ENCODE peak calls at places on chromosomes 6 and 20, in ten cellular contexts. X, E, C, L, N, T, M, H, U and W are unnamed samples.

GRCh38 chr6:100100776-100101175 is 106.8 kb upstream of the MCHR2 start:
- DNase-seq in M (no peak), E (no peak), C (no peak), H (no peak), N (no peak), U (no peak), X (no peak), L (no peak), T (no peak), W (no peak)

GRCh38 chr6:139708342-139709199 is 334.1 kb upstream of the CITED2 start:
- DNase-seq in U (no peak), C (no peak), N (no peak), L (no peak), E (no peak), M (no peak), X (peak; percentile 44), H (no peak), T (no peak), W (no peak)

GRCh38 chr6:47135772-47136171 is 93.6 kb upstream of the ADGRF1 start:
- DNase-seq in E (no peak), N (no peak), C (no peak), T (no peak), M (no peak), X (peak; percentile 91), U (no peak), L (no peak), H (no peak), W (no peak)

GRCh38 chr6:73704260-73704659 is 8.3 kb downstream of the CD109 start:
- DNase-seq in U (no peak), M (no peak), X (peak; percentile 83), N (no peak), E (no peak), T (peak; percentile 80), L (no peak), H (peak; percentile 23), C (no peak), W (no peak)

GRCh38 chr20:31826074-31826473 is 6.9 kb downstream of the MYLK2 start:
- DNase-seq in C (no peak), T (no peak), X (no peak), U (no peak), L (no peak), N (no peak), E (no peak), M (no peak), H (no peak), W (no peak)

GRCh38 chr6:36735110-36735971 is 37.7 kb downstream of the RAB44 start:
- DNase-seq in E (no peak), H (peak; percentile 86), U (peak; percentile 79), M (no peak), X (no peak), N (no peak), L (peak; percentile 72), T (peak; percentile 90), C (peak; percentile 94), W (peak; percentile 80)

GRCh38 chr6:101015541-101015940 is 134.4 kb upstream of the ASCC3 start:
- DNase-seq in X (no peak), M (no peak), U (no peak), T (no peak), L (no peak), E (no peak), C (no peak), N (no peak), H (no peak), W (no peak)

GRCh38 chr20:58542411-58543095 is 27.4 kb upstream of the APCDD1L start:
- DNase-seq in X (no peak), L (peak; percentile 25), E (no peak), T (peak; percentile 67), C (peak; percentile 38), U (no peak), M (no peak), N (no peak), H (no peak), W (no peak)

GRCh38 chr20:63574156-63574828 is at the start of gene HELZ2:
- DNase-seq in C (peak; percentile 90), M (no peak), T (peak; percentile 91), H (peak; percentile 63), L (peak; percentile 87), X (no peak), N (peak; percentile 90), E (no peak), U (peak; percentile 88), W (peak; percentile 74)

GRCh38 chr6:30044630-30045029 is 16.4 kb upstream of the POLR1H start:
- DNase-seq in H (no peak), E (no peak), L (no peak), U (no peak), N (no peak), T (no peak), C (no peak), X (no peak), M (no peak), W (no peak)

GRCh38 chr6:37624121-37624520 is 73.6 kb downstream of the MDGA1 start:
- DNase-seq in U (no peak), X (peak; percentile 36), T (no peak), M (no peak), L (no peak), E (no peak), N (no peak), C (no peak), H (no peak), W (no peak)

GRCh38 chr6:13012271-13012670 is 295.7 kb downstream of the PHACTR1 start:
- DNase-seq in X (no peak), L (no peak), U (no peak), E (no peak), T (no peak), H (no peak), M (no peak), C (no peak), N (no peak), W (no peak)

DNA sequence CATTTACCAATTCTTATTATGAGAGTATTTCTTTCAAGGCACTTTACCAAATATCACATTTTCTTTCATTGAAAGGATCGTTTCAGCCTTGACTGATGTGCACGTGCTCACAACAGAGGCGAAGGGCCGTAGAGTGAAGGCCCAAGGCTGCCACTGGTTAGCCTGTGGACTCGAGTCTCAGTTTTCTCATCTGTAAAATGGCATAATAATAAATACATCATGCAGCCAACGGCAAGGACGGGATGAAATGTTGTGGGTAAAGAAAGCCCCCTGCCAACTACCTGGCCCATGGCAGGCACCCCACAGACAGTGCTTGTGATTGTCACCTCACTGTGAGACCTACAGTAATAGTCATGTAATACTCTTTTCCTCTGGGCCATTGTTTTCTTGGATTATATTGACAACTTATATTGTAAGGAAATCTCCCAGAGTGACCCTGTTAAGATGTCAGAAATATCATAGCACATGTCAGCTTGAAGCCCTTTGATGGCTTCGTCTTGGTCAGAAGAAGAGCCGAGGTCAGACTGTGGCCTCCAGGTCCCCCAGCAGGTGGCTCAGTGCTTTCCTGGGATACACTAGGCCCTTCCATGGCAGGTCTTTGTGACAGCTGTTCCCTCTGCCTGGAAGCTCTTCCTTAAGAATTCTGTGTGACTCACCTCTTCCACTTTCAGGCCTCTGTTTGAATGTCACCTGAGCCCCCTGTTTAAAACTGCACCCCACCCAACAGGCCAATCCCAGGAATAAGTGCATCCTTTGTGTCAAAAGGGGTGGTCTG is 36.3 kb downstream of the FAM50B start:
- DNase-seq in X (peak; percentile 62), C (no peak), M (no peak), T (peak; percentile 29), N (no peak), H (no peak), L (no peak), E (no peak), U (no peak), W (no peak)
- TF ChIP-seq CTCF in X (peak; percentile 17), C (no peak), M (peak; percentile 12), T (no peak), N (peak; percentile 44), H (no peak), L (no peak), E (peak; percentile 43), U (peak; percentile 26), W (no peak)

GRCh38 chr20:5400164-5400762 is 83.5 kb upstream of the PROKR2 start:
- DNase-seq in N (no peak), T (no peak), L (no peak), X (no peak), H (no peak), E (no peak), C (no peak), M (no peak), U (no peak), W (no peak)
- TF ChIP-seq EP300 in N (no peak), T (no peak), L (no peak), X (no peak), H (no peak), E (no peak), C (no peak), M (no peak), U (no peak), W (no peak)

GRCh38 chr6:1524040-1524480 is 85.7 kb upstream of the FOXC1 start:
- DNase-seq in M (no peak), H (peak; percentile 53), N (peak; percentile 84), T (no peak), E (peak; percentile 61), U (peak; percentile 36), L (peak; percentile 29), X (peak; percentile 70), C (no peak), W (peak; percentile 72)
- H3K27ac ChIP-seq in M (no peak overlapping the region), H (no peak overlapping the region), N (no peak overlapping the region), T (no peak overlapping the region), E (no peak overlapping the region), U (no peak overlapping the region), L (no peak overlapping the region), X (peak overlapping the region; percentile 55), C (no peak overlapping the region), W (no peak overlapping the region)

GRCh38 chr20:41063442-41063841 is 34.8 kb downstream of the TOP1 start:
- DNase-seq in X (no peak), T (no peak), L (no peak), H (no peak), U (no peak), N (no peak), E (no peak), C (no peak), M (no peak), W (no peak)
- TF ChIP-seq CTCF in X (no peak), T (no peak), L (no peak), H (no peak), U (no peak), N (no peak), E (no peak), C (no peak), M (peak; percentile 30), W (no peak)